ENCODE peak calls at places on chromosome 10, in five cellular contexts. One of them, this sample, is unnamed.

GRCh38 chr10:132574783-132575319 is 37.3 kb downstream of the INPP5A start:
- DNase-seq in Calu3: peak
- DNase-seq in A549: no peak
- DNase-seq in GM20000: no peak
- DNase-seq in AG09319: no peak
- DNase-seq in this sample: no peak

GRCh38 chr10:35340975-35341374 is 4.7 kb downstream of the CCNY start:
- DNase-seq in Calu3: no peak
- DNase-seq in A549: no peak
- DNase-seq in GM20000: no peak
- DNase-seq in AG09319: no peak
- DNase-seq in this sample: peak

GRCh38 chr10:43230101-43230908 is 36.6 kb downstream of the RASGEF1A start:
- DNase-seq in Calu3: no peak
- DNase-seq in A549: no peak
- DNase-seq in GM20000: no peak
- DNase-seq in AG09319: no peak
- DNase-seq in this sample: no peak

GRCh38 chr10:132193907-132194552 is 7.3 kb downstream of the DPYSL4 start:
- DNase-seq in Calu3: peak
- DNase-seq in A549: no peak
- DNase-seq in GM20000: no peak
- DNase-seq in AG09319: no peak
- DNase-seq in this sample: peak

GRCh38 chr10:72087969-72088878 is at the start of gene SPOCK2:
- DNase-seq in Calu3: peak
- DNase-seq in A549: no peak
- DNase-seq in GM20000: peak
- DNase-seq in AG09319: no peak
- DNase-seq in this sample: peak

GRCh38 chr10:14063531-14064317 is 267.0 kb downstream of the FRMD4A start:
- DNase-seq in Calu3: no peak
- DNase-seq in A549: no peak
- DNase-seq in GM20000: no peak
- DNase-seq in AG09319: peak
- DNase-seq in this sample: no peak

GRCh38 chr10:94012834-94013830 is 19.4 kb downstream of the PLCE1 start:
- DNase-seq in Calu3: no peak
- DNase-seq in A549: no peak
- DNase-seq in GM20000: no peak
- DNase-seq in AG09319: no peak
- DNase-seq in this sample: no peak

GRCh38 chr10:64463406-64463805 is 942.2 kb downstream of the REEP3 start:
- DNase-seq in Calu3: no peak
- DNase-seq in A549: no peak
- DNase-seq in GM20000: no peak
- DNase-seq in AG09319: no peak
- DNase-seq in this sample: no peak

GRCh38 chr10:124354411-124355382 is 64.0 kb downstream of the OAT start:
- DNase-seq in Calu3: peak
- DNase-seq in A549: peak
- DNase-seq in GM20000: peak
- DNase-seq in AG09319: peak
- DNase-seq in this sample: peak

GRCh38 chr10:63375006-63375405 is 90.8 kb downstream of the JMJD1C start:
- DNase-seq in Calu3: no peak
- DNase-seq in A549: no peak
- DNase-seq in GM20000: no peak
- DNase-seq in AG09319: no peak
- DNase-seq in this sample: no peak

GRCh38 chr10:113073549-113074189 is 123.6 kb downstream of the TCF7L2 start:
- DNase-seq in Calu3: peak
- DNase-seq in A549: peak
- DNase-seq in GM20000: no peak
- DNase-seq in AG09319: peak
- DNase-seq in this sample: no peak

GRCh38 chr10:125064681-125065492 is 95.5 kb downstream of the CTBP2 start:
- DNase-seq in Calu3: peak
- DNase-seq in A549: no peak
- DNase-seq in GM20000: peak
- DNase-seq in AG09319: no peak
- DNase-seq in this sample: peak

GRCh38 chr10:70673929-70674559 is 1.7 kb downstream of the ADAMTS14 start:
- DNase-seq in Calu3: no peak
- DNase-seq in A549: no peak
- DNase-seq in GM20000: no peak
- DNase-seq in AG09319: no peak
- DNase-seq in this sample: no peak

GRCh38 chr10:98361131-98361633 is 53.8 kb downstream of the PYROXD2 start:
- DNase-seq in Calu3: no peak
- DNase-seq in A549: peak
- DNase-seq in GM20000: no peak
- DNase-seq in AG09319: peak
- DNase-seq in this sample: peak

GRCh38 chr10:94450782-94451181 is 48.4 kb downstream of the TBC1D12 start:
- DNase-seq in Calu3: no peak
- DNase-seq in A549: no peak
- DNase-seq in GM20000: no peak
- DNase-seq in AG09319: no peak
- DNase-seq in this sample: no peak

GRCh38 chr10:29535012-29535777 is 99.6 kb downstream of the SVIL start:
- DNase-seq in Calu3: peak
- DNase-seq in A549: peak
- DNase-seq in GM20000: no peak
- DNase-seq in AG09319: peak
- DNase-seq in this sample: peak

GRCh38 chr10:73344267-73344666 is 14.4 kb downstream of the CFAP70 start:
- DNase-seq in Calu3: no peak
- DNase-seq in A549: no peak
- DNase-seq in GM20000: peak
- DNase-seq in AG09319: no peak
- DNase-seq in this sample: no peak

GRCh38 chr10:47033541-47034270 is 122.5 kb downstream of the PTPN20 start:
- DNase-seq in Calu3: no peak
- DNase-seq in A549: no peak
- DNase-seq in GM20000: no peak
- DNase-seq in AG09319: no peak
- DNase-seq in this sample: no peak

GRCh38 chr10:102119417-102120141 is 589 bp downstream of the LDB1 start:
- DNase-seq in Calu3: no peak
- DNase-seq in A549: peak
- DNase-seq in GM20000: peak
- DNase-seq in AG09319: peak
- DNase-seq in this sample: peak

DNA sequence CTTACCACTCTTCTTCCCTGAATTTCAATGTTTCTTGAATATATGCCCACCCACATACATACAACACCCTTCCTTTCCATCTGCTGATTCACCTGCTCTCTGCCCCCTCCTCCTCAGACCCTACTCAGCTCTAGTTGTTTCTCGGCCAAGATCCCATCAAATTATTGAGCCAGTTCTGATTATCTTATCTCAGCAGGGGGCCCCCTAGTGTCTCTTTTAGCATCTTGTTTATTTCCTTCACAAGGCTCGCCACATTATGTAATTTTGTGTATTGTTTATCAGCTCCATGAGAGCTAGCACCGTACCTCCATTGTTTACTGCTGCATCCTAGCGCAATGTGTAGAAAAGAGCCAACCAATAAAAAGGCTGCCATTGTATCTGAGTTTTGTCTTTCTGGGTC is 71.9 kb downstream of the FAM13C start:
- DNase-seq in Calu3: no peak
- DNase-seq in A549: no peak
- DNase-seq in GM20000: peak
- DNase-seq in AG09319: no peak
- DNase-seq in this sample: no peak
- TF ChIP-seq CTCF in Calu3: no peak
- TF ChIP-seq CTCF in A549: no peak
- TF ChIP-seq CTCF in GM20000: no peak
- TF ChIP-seq CTCF in AG09319: no peak
- TF ChIP-seq CTCF in this sample: no peak

GRCh38 chr10:26451903-26452302 is 13.8 kb downstream of the APBB1IP start:
- DNase-seq in Calu3: no peak
- DNase-seq in A549: no peak
- DNase-seq in GM20000: no peak
- DNase-seq in AG09319: no peak
- DNase-seq in this sample: no peak

GRCh38 chr10:26448292-26448691 is 10.2 kb downstream of the APBB1IP start:
- DNase-seq in Calu3: no peak
- DNase-seq in A549: no peak
- DNase-seq in GM20000: no peak
- DNase-seq in AG09319: no peak
- DNase-seq in this sample: no peak

GRCh38 chr10:26446258-26446657 is 8.1 kb downstream of the APBB1IP start:
- DNase-seq in Calu3: no peak
- DNase-seq in A549: no peak
- DNase-seq in GM20000: no peak
- DNase-seq in AG09319: no peak
- DNase-seq in this sample: no peak

GRCh38 chr10:26449726-26450125 is 11.6 kb downstream of the APBB1IP start:
- DNase-seq in Calu3: no peak
- DNase-seq in A549: no peak
- DNase-seq in GM20000: no peak
- DNase-seq in AG09319: no peak
- DNase-seq in this sample: no peak

DNA sequence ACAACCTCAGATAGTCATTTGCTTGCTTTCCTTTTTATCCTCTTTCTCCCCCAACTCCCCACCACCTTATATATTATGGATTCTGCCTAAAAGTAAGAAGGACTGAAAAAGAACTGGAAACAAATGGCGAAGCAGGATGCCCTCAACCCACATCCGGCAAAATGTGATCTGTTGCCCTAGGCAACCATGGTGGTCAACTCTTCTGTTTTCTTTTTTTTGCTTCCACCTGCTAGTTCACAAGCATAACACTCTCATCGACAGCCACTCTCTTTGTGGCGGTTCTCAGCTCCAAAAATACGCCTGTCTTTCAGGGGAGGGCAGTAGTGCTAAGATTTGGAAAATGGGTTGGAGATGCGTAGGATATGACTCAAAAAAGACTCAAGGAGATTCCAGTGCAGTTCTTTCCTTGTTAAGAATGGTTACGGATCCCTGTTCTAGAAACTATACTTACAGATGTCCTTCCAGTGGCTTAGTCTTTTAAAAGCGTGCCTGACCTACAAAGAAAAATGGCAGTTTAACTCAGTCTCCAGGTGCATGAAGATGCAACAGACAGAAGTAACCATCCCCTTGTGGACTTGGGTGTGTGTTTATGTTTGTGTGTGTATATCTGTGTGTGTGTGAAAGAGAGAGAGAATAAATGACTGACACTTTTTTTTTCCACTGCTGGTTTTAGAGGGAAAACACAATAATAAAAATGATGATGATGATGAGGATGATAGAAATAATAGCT is 10.7 kb downstream of the APBB1IP start:
- DNase-seq in Calu3: no peak
- DNase-seq in A549: no peak
- DNase-seq in GM20000: peak
- DNase-seq in AG09319: no peak
- DNase-seq in this sample: peak
- TF ChIP-seq CTCF in Calu3: no peak
- TF ChIP-seq CTCF in A549: no peak
- TF ChIP-seq CTCF in GM20000: no peak
- TF ChIP-seq CTCF in AG09319: no peak
- TF ChIP-seq CTCF in this sample: no peak

GRCh38 chr10:55746002-55746401 is 615.1 kb downstream of the ZWINT start:
- DNase-seq in Calu3: no peak
- DNase-seq in A549: no peak
- DNase-seq in GM20000: no peak
- DNase-seq in AG09319: no peak
- DNase-seq in this sample: no peak

GRCh38 chr10:55747244-55747643 is 613.8 kb downstream of the ZWINT start:
- DNase-seq in Calu3: no peak
- DNase-seq in A549: no peak
- DNase-seq in GM20000: no peak
- DNase-seq in AG09319: no peak
- DNase-seq in this sample: no peak

DNA sequence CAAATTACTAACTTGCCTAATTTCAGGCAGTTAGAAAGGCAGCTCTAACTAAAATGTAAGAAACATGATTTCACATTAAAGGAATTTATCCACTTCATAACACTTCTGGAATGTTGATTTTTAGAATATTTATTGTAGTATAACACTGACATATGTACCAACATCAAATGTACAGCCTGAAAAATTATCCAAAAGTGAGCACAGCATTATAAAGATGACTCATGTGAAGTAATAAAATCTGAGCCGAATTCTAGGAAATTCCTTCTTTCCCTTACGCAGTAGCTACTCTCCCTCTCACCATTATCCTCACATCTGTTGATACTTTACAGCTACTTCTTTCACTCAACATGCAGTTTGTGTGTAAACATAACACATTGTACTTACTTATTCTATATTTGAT is 610.6 kb downstream of the ZWINT start:
- DNase-seq in Calu3: no peak
- DNase-seq in A549: no peak
- DNase-seq in GM20000: no peak
- DNase-seq in AG09319: no peak
- DNase-seq in this sample: no peak
- TF ChIP-seq CTCF in Calu3: no peak
- TF ChIP-seq CTCF in A549: no peak
- TF ChIP-seq CTCF in GM20000: no peak
- TF ChIP-seq CTCF in AG09319: no peak
- TF ChIP-seq CTCF in this sample: no peak

GRCh38 chr10:122682522-122682921 is 17.1 kb downstream of the C10orf120 start:
- DNase-seq in Calu3: no peak
- DNase-seq in A549: no peak
- DNase-seq in GM20000: no peak
- DNase-seq in AG09319: no peak
- DNase-seq in this sample: no peak

GRCh38 chr10:122689146-122689807 is 10.4 kb downstream of the C10orf120 start:
- DNase-seq in Calu3: no peak
- DNase-seq in A549: no peak
- DNase-seq in GM20000: no peak
- DNase-seq in AG09319: no peak
- DNase-seq in this sample: no peak

GRCh38 chr10:122692744-122693143 is 6.9 kb downstream of the C10orf120 start:
- DNase-seq in Calu3: no peak
- DNase-seq in A549: no peak
- DNase-seq in GM20000: no peak
- DNase-seq in AG09319: no peak
- DNase-seq in this sample: no peak

DNA sequence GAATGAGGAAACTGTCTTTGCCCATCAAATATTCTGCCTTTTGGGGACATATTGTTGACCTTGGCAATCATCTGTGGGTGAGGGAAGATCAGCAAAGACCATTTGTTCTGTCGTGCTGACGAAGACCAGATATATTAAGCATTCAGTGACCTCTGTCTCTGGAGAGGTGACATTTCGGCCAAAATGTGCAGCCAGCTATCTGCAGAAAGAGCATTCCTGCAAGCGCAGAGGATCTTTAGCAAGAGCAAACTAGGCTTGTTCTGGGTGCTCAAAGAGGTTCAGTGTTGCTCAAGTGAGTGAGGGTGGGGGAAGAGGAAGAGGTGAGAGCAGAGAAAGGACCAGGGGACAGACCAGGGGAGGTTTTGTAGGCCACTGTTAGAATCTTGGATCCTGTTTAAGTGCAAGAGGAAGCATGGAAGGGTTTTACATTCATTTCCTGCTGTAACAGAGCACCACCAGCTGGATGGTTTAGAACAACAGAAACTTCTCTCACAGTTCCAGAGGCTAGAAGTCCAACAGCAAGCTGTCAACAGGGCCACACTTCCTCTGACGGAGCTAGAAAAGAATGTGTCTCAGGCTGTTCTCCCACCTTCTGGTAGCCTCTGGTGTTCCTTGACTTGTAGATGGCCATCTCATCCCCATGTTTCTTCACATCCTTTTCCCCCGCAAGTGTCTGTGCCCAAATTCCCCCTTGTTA is 11.2 kb downstream of the C10orf120 start:
- DNase-seq in Calu3: no peak
- DNase-seq in A549: peak
- DNase-seq in GM20000: no peak
- DNase-seq in AG09319: no peak
- DNase-seq in this sample: no peak
- TF ChIP-seq CTCF in Calu3: no peak
- TF ChIP-seq CTCF in A549: peak
- TF ChIP-seq CTCF in GM20000: no peak
- TF ChIP-seq CTCF in AG09319: no peak
- TF ChIP-seq CTCF in this sample: no peak

This sample was measured in activated CD8-positive, alpha-beta T cell treated with anti-CD3 and anti-CD28 coated beads for 36 hours.